ENCODE peak calls at places on chromosomes 2 and 18, in eight cellular contexts. Q is stimulated activated CD4-positive, alpha-beta T cell treated with anti-CD3 and anti-CD28 coated beads, TNF-alpha, amount 100 ng/mL, for 4 hours; A is astrocyte of the spinal cord; U is lung microvascular endothelial cell; V is SHP77; I is NCI-H1092; J is non-pigmented ciliary epithelial cell; D is spleen. K is an unnamed sample.

GRCh38 chr2:239846789-239847676 is 178.1 kb downstream of the NDUFA10 start:
- DNase-seq in Q (no peak), A (no peak), U (no peak), V (no peak), I (no peak), J (no peak), D (no peak), K (no peak)

GRCh38 chr2:42186378-42186777 is 17.2 kb downstream of the EML4 start:
- DNase-seq in Q (no peak), A (no peak), U (no peak), V (no peak), I (no peak), J (no peak), D (no peak), K (no peak)

GRCh38 chr2:34161546-34161945 is 562.4 kb upstream of the FAM98A start:
- DNase-seq in Q (no peak), A (no peak), U (no peak), V (no peak), I (no peak), J (no peak), D (no peak), K (no peak)

GRCh38 chr2:169105433-169105832 is 36.1 kb downstream of the DHRS9 start:
- DNase-seq in Q (no peak), A (no peak), U (no peak), V (no peak), I (no peak), J (no peak), D (no peak), K (no peak)

GRCh38 chr2:202632682-202633081 is 2.1 kb upstream of the FAM117B start:
- DNase-seq in Q (no peak), A (peak), U (peak), V (no peak), I (no peak), J (no peak), D (no peak), K (no peak)

GRCh38 chr18:11407900-11408299 is 201.5 kb upstream of the SLC35G4 start:
- DNase-seq in Q (no peak), A (peak), U (no peak), V (no peak), I (no peak), J (peak), D (no peak), K (no peak)

GRCh38 chr2:145258903-145259579 is 739.1 kb upstream of the ZEB2 start:
- DNase-seq in Q (no peak), A (peak), U (no peak), V (no peak), I (no peak), J (peak), D (no peak), K (peak)

GRCh38 chr2:184449760-184450159 is 148.6 kb upstream of the ZNF804A start:
- DNase-seq in Q (no peak), A (no peak), U (no peak), V (no peak), I (no peak), J (no peak), D (no peak), K (no peak)

GRCh38 chr2:191501390-191502168 is 176.4 kb upstream of the NABP1 start:
- DNase-seq in Q (no peak), A (peak), U (peak), V (no peak), I (no peak), J (peak), D (no peak), K (no peak)

GRCh38 chr2:67564076-67564475 is 166.9 kb downstream of the ETAA1 start:
- DNase-seq in Q (no peak), A (no peak), U (peak), V (no peak), I (no peak), J (no peak), D (no peak), K (no peak)

GRCh38 chr2:78061301-78061700 is 539.1 kb upstream of the LRRTM4 start:
- DNase-seq in Q (no peak), A (peak), U (no peak), V (no peak), I (no peak), J (no peak), D (no peak), K (peak)

GRCh38 chr18:43161528-43161927 is 46.0 kb upstream of the RIT2 start:
- DNase-seq in Q (no peak), A (peak), U (no peak), V (no peak), I (no peak), J (peak), D (no peak), K (no peak)

GRCh38 chr2:43605851-43606250 is 10.0 kb upstream of the THADA start:
- DNase-seq in Q (no peak), A (no peak), U (no peak), V (peak), I (no peak), J (no peak), D (no peak), K (no peak)

GRCh38 chr18:63247506-63248394 is 71.8 kb downstream of the BCL2 start:
- DNase-seq in Q (no peak), A (no peak), U (no peak), V (no peak), I (no peak), J (no peak), D (no peak), K (no peak)

GRCh38 chr18:75215663-75216062 is 5.1 kb downstream of the TSHZ1 start:
- DNase-seq in Q (no peak), A (peak), U (no peak), V (no peak), I (no peak), J (no peak), D (no peak), K (no peak)